ENCODE peak calls at places on chromosomes 1 and 21, in nine cellular contexts. Y is vagina, B is HepG2, H is endothelial cell of umbilical vein, L is transverse colon, N is sigmoid colon, K is stomach, S is Panc1, F is suprapubic skin. P is an unnamed sample.

GRCh38 chr1:174874337-174875053 is 125.3 kb upstream of the CACYBP start:
- DNase-seq in Y (no peak), B (no peak), H (no peak), L (peak; percentile 41), N (no peak), K (peak; percentile 52), S (no peak), F (no peak), P (no peak)

GRCh38 chr21:46393941-46394818 is 64.5 kb upstream of the DIP2A start:
- DNase-seq in Y (no peak), B (peak; percentile 12), H (no peak), L (no peak), N (no peak), K (no peak), S (no peak), F (no peak), P (no peak)

GRCh38 chr1:9181990-9182783 is 52.4 kb upstream of the H6PD start:
- DNase-seq in Y (no peak), B (peak; percentile 53), H (peak; percentile 64), L (peak; percentile 53), N (no peak), K (peak; percentile 65), S (no peak), F (peak; percentile 65), P (peak; percentile 84)

GRCh38 chr1:228989676-228989991 is 254.4 kb downstream of the RHOU start:
- DNase-seq in Y (peak; percentile 93), B (no peak), H (no peak), L (no peak), N (no peak), K (no peak), S (no peak), F (no peak), P (no peak)

GRCh38 chr21:39125752-39126485 is 57.3 kb downstream of the PSMG1 start:
- DNase-seq in Y (no peak), B (peak; percentile 80), H (peak; percentile 68), L (peak; percentile 51), N (peak; percentile 78), K (peak; percentile 55), S (peak; percentile 30), F (no peak), P (peak; percentile 72)

GRCh38 chr21:31351438-31351837 is 7.4 kb upstream of the TIAM1 start:
- DNase-seq in Y (no peak), B (no peak), H (no peak), L (no peak), N (no peak), K (no peak), S (no peak), F (no peak), P (no peak)

GRCh38 chr21:42836767-42837301 is 42.5 kb downstream of the WDR4 start:
- DNase-seq in Y (no peak), B (no peak), H (no peak), L (no peak), N (no peak), K (peak; percentile 16), S (no peak), F (peak; percentile 44), P (peak; percentile 54)

GRCh38 chr21:36813071-36813470 is 114.2 kb downstream of the SIM2 start:
- DNase-seq in Y (no peak), B (no peak), H (peak; percentile 67), L (no peak), N (no peak), K (no peak), S (no peak), F (no peak), P (no peak)

DNA sequence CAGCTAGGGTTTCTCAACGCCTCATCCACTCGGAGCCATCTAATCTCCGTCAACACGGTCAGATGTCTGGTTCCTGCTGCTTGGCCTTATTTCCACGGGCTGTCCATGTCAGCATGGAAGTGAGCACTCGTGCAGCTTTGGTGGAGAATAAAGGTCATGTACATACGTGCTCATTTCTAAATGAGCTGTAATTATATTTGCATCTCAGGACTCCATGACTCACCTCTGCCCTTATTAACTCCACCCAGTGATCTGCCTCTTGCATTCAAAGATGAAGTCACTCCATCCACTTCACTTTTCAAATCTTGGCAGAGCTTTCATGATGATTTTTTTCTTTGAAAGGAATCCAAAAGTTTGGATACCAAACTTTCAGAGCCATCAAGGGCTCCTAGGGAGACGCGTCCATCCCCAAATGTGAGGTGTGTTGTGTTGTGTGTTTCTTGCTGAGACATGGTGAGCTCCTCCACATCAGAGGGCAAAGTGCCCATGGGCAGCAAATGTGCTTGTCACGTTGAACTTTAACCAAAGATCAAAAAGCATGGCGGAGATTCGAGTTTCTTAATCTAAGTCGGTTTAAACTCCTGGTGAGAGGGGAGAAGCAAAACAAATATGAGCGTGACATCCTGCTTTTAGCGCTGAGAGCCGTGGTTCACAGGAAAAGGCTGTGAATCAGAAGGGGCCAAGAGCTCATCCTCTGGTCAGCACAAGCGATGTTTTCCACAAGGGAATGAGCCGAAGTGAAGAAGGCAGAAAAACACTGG is 68.6 kb upstream of the ERRFI1 start:
- DNase-seq in Y (no peak), B (peak; percentile 79), H (peak; percentile 95), L (peak; percentile 34), N (no peak), K (no peak), S (no peak), F (no peak), P (no peak)
- H3K4me1 ChIP-seq in Y (peaks cover 52% of the 10 kb centered on the region), B (peaks cover 92% of the 10 kb centered on the region), H (peaks cover 69% of the 10 kb centered on the region), L (peaks cover 39% of the 10 kb centered on the region), N (peaks cover 42% of the 10 kb centered on the region), K (peaks cover 62% of the 10 kb centered on the region), S (peaks cover 73% of the 10 kb centered on the region), F (peaks cover 42% of the 10 kb centered on the region), P (peaks cover 11% of the 10 kb centered on the region)

GRCh38 chr1:234540404-234540762 is 61.4 kb upstream of the TARBP1 start:
- DNase-seq in Y (no peak), B (no peak), H (no peak), L (no peak), N (peak; percentile 63), K (no peak), S (no peak), F (peak; percentile 57), P (no peak)

GRCh38 chr1:234543442-234544093 is 64.6 kb upstream of the TARBP1 start:
- DNase-seq in Y (no peak), B (no peak), H (no peak), L (peak; percentile 30), N (peak; percentile 95), K (no peak), S (no peak), F (peak; percentile 42), P (no peak)

GRCh38 chr1:234539666-234540403 is 60.9 kb upstream of the TARBP1 start:
- DNase-seq in Y (no peak), B (no peak), H (no peak), L (no peak), N (peak; percentile 27), K (no peak), S (no peak), F (no peak), P (no peak)

GRCh38 chr1:234542211-234542850 is 63.4 kb upstream of the TARBP1 start:
- DNase-seq in Y (no peak), B (no peak), H (no peak), L (no peak), N (peak; percentile 77), K (peak; percentile 50), S (no peak), F (peak; percentile 49), P (no peak)

GRCh38 chr1:234541281-234541975 is 62.4 kb upstream of the TARBP1 start:
- DNase-seq in Y (no peak), B (no peak), H (no peak), L (no peak), N (peak; percentile 37), K (no peak), S (no peak), F (peak; percentile 24), P (no peak)
- TF ChIP-seq POLR2AphosphoS5 in Y (no peak), B (no peak), H (no peak), L (no peak), N (no peak), K (no peak), S (no peak), F (no peak), P (no peak)

DNA sequence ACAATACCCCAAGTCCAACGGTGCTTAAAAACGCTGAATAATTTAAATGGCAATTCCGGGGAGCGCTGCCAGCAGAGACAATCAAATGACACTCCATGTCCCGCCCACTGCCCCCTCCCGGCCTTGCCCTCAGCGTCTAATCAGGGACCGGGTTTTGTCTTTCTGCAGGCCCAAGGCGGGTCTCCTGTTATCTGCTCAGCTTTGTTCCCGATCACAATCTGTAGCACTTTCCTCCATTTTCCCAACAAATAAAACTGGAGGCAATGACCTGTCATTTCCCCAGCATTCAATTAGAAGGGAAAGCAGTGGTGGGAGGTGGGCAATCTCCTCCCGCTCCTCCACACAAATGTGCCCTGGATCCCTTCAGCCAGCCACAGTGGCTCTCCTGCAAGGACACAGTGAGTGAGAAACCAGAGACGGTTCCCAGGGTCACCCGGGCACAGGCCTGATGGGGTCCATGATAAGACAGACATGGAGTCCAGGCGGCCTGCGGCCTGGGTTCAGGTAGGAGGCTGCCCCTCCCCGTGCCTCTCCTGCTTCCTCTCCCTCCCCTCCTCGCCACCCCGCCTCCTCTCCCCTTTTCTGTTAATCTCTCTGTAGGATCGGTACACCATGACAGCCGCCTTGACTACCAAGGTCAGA is 42.6 kb upstream of the AJAP1 start:
- DNase-seq in Y (no peak), B (no peak), H (no peak), L (no peak), N (no peak), K (no peak), S (no peak), F (no peak), P (no peak)
- H3K27ac ChIP-seq in Y (no peak overlapping the region), B (no peak overlapping the region), H (no peak overlapping the region), L (no peak overlapping the region), N (no peak overlapping the region), K (no peak overlapping the region), S (no peak overlapping the region), F (no peak overlapping the region), P (no peak overlapping the region)

GRCh38 chr1:34759472-34760357 is at the start of gene GJB4:
- DNase-seq in Y (no peak), B (no peak), H (no peak), L (no peak), N (no peak), K (no peak), S (no peak), F (no peak), P (peak; percentile 42)

GRCh38 chr1:34754878-34755637 is at the start of gene GJB5:
- DNase-seq in Y (no peak), B (no peak), H (no peak), L (peak; percentile 14), N (no peak), K (no peak), S (no peak), F (peak; percentile 78), P (no peak)

GRCh38 chr1:34755961-34756360 is 1.1 kb downstream of the GJB5 start:
- DNase-seq in Y (no peak), B (no peak), H (no peak), L (no peak), N (no peak), K (no peak), S (no peak), F (no peak), P (no peak)

GRCh38 chr1:34758751-34759150 is 789 bp upstream of the GJB4 start:
- DNase-seq in Y (no peak), B (no peak), H (no peak), L (no peak), N (no peak), K (no peak), S (no peak), F (no peak), P (no peak)

DNA sequence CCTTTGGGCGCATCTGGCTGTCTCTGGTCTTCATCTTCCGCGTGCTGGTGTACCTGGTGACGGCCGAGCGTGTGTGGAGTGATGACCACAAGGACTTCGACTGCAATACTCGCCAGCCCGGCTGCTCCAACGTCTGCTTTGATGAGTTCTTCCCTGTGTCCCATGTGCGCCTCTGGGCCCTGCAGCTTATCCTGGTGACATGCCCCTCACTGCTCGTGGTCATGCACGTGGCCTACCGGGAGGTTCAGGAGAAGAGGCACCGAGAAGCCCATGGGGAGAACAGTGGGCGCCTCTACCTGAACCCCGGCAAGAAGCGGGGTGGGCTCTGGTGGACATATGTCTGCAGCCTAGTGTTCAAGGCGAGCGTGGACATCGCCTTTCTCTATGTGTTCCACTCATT is 2.2 kb upstream of the GJB4 start:
- DNase-seq in Y (no peak), B (no peak), H (no peak), L (no peak), N (no peak), K (no peak), S (no peak), F (no peak), P (no peak)
- H3K4me1 ChIP-seq in Y (peaks cover 22% of the 10 kb centered on the region), B (no peaks in the 10 kb centered on the region), H (no peaks in the 10 kb centered on the region), L (no peaks in the 10 kb centered on the region), N (no peaks in the 10 kb centered on the region), K (no peaks in the 10 kb centered on the region), S (no peaks in the 10 kb centered on the region), F (peaks cover 46% of the 10 kb centered on the region), P (no peaks in the 10 kb centered on the region)

P was measured in spleen.